ENCODE peak calls at places on chromosomes 16 and 17, in five cellular contexts. Q is upper lobe of right lung, Z is cardiac muscle cell, G is lung, S is H1. H is an unnamed sample. For H3K9me3 and H3K36me3, the result is how much of the 10 kb centered on the place peaks cover.

GRCh38 chr17:41098476-41098875 is 534 bp upstream of the KRTAP4-8 start:
- DNase-seq in Q (no peak), Z (no peak), S (no peak), G (no peak), H (no peak)

GRCh38 chr16:80599466-80599865 is 58.7 kb downstream of the DYNLRB2 start:
- DNase-seq in Z (no peak), S (no peak), Q (no peak), G (no peak), H (no peak)

GRCh38 chr16:3187798-3188674 is at the start of gene OR1F1:
- DNase-seq in G (no peak), Q (no peak), Z (peak), S (no peak), H (no peak)

GRCh38 chr16:80176114-80176513 is 364.7 kb upstream of the DYNLRB2 start:
- DNase-seq in S (no peak), G (no peak), Q (no peak), Z (no peak), H (no peak)

GRCh38 chr17:77697480-77698400 is 260.8 kb upstream of the TNRC6C start:
- DNase-seq in Q (no peak), Z (no peak), G (no peak), S (no peak), H (no peak)

GRCh38 chr17:2401426-2402221 is 764 bp upstream of the MNT start:
- DNase-seq in Q (peak), Z (peak), G (peak), S (peak), H (peak)

GRCh38 chr17:32240745-32241144 is 24.9 kb upstream of the RHBDL3 start:
- DNase-seq in Z (peak), Q (no peak), G (no peak), S (no peak), H (peak)

GRCh38 chr17:6102615-6103014 is 32.4 kb downstream of the WSCD1 start:
- DNase-seq in Z (no peak), Q (no peak), S (no peak), G (no peak), H (no peak)

GRCh38 chr16:2483939-2484897 is 9.3 kb downstream of the TBC1D24 start:
- DNase-seq in Q (no peak), G (no peak), S (no peak), Z (no peak), H (no peak)

GRCh38 chr16:50644730-50645129 is 36.4 kb downstream of the SNX20 start:
- DNase-seq in G (no peak), Q (no peak), S (peak), Z (peak), H (no peak)

GRCh38 chr16:49608801-49609200 is 235.2 kb downstream of the C16orf78 start:
- DNase-seq in Q (no peak), Z (peak), S (no peak), G (no peak), H (no peak)

GRCh38 chr16:79278506-79278905 is 322.0 kb downstream of the MAF start:
- DNase-seq in Q (no peak), Z (no peak), G (no peak), S (no peak), H (no peak)

GRCh38 chr17:3894927-3895343 is 2.1 kb upstream of the CAMKK1 start:
- DNase-seq in Q (no peak), Z (peak), G (peak), S (no peak), H (no peak)

GRCh38 chr16:70696952-70697600 is 11.2 kb upstream of the MTSS2 start:
- DNase-seq in Q (peak), S (no peak), Z (no peak), G (peak), H (no peak)

GRCh38 chr17:46943511-46944393 is 20.8 kb downstream of the GOSR2 start:
- DNase-seq in G (no peak), Q (no peak), Z (peak), S (no peak), H (peak)

GRCh38 chr16:25135239-25135878 is 23.8 kb downstream of the LCMT1 start:
- DNase-seq in G (no peak), Z (peak), S (no peak), Q (no peak), H (no peak)

DNA sequence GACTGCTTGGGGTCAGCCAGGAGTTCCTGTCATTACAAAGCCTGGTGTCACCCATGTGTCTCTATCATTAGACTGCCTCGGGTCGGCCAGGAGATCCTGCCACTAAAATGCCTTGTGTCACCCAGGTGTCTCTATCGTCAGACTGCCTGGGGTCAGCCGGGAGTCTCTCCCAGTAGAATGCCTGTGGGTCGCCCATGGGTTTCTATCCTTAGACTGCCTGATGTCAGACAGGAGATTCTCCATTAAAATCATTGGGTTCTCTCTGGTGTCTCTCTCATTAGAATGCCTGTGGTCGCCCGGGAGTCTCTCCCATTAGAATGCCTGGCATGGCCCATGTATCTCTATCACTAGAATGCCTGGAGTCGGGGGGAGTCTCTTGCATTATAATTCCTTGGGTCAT is 2231.0 kb downstream of the TP53TG3F start:
- DNase-seq in Z (no peak), S (no peak), Q (no peak), G (no peak), H (no peak)
- H3K9me3 ChIP-seq in Z (under half), S (under half), Q (under half), G (under half), H (under half)

DNA sequence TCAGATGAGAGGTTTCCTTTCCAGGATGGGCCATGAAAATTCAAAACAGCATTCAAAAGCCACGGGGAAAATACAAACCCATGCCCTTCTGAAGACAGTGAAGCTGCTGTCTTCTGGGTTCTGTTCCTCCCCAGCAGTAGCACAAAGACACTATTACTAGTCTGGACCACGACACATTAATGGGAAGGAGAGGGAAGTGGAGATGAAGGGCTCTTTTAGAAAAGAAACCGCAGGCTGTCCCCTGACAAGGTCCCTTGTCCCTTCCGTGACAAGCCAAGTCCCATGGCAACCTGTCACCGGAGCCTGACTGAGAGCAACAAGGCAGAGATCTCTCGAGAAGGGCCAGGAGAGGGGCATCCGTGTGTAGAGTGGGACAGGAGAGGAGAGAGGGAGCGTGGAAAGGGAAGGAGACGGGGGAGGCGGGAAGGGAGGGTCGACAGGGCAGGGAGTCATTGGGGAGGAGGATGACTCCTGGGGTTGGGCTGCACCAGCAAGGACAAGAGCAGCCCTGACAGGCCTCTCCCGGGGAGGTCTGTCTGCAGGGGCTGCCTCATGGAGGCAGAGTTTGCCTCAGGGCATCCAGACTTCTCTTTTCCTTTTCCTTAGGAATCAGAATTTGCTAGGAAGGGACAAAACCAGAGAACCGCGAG is 436.2 kb downstream of the SLC39A11 start:
- DNase-seq in S (no peak), Z (no peak), Q (no peak), G (no peak), H (no peak)
- TF ChIP-seq CTCF in S (no peak), Z (no peak), Q (no peak), G (no peak), H (no peak)

GRCh38 chr16:4839942-4840341 is 7.1 kb downstream of the GLYR1 start:
- DNase-seq in Z (no peak), S (no peak), Q (no peak), G (no peak), H (no peak)
- H3K36me3 ChIP-seq in Z (half or more), S (half or more), Q (half or more), G (under half), H (half or more)

GRCh38 chr16:35792516-35793285 is 2333.3 kb downstream of the TP53TG3F start:
- DNase-seq in Z (no peak), S (no peak), G (no peak), Q (peak), H (no peak)

GRCh38 chr16:35788381-35788780 is 2329.0 kb downstream of the TP53TG3F start:
- DNase-seq in Q (no peak), G (no peak), Z (no peak), S (no peak), H (no peak)
- H3K9me3 ChIP-seq in Q (under half), G (under half), Z (under half), S (half or more), H (under half)

GRCh38 chr16:72835041-72835440 is 212.9 kb downstream of the ZFHX3 start:
- DNase-seq in Q (no peak), Z (no peak), G (no peak), S (no peak), H (no peak)

GRCh38 chr16:72837846-72838661 is 209.9 kb downstream of the ZFHX3 start:
- DNase-seq in G (no peak), Q (no peak), S (no peak), Z (no peak), H (no peak)

GRCh38 chr16:72834499-72834898 is 213.4 kb downstream of the ZFHX3 start:
- DNase-seq in Q (no peak), G (no peak), S (no peak), Z (no peak), H (no peak)

GRCh38 chr16:72836985-72837384 is 210.9 kb downstream of the ZFHX3 start:
- DNase-seq in G (no peak), S (no peak), Q (no peak), Z (no peak), H (no peak)

DNA sequence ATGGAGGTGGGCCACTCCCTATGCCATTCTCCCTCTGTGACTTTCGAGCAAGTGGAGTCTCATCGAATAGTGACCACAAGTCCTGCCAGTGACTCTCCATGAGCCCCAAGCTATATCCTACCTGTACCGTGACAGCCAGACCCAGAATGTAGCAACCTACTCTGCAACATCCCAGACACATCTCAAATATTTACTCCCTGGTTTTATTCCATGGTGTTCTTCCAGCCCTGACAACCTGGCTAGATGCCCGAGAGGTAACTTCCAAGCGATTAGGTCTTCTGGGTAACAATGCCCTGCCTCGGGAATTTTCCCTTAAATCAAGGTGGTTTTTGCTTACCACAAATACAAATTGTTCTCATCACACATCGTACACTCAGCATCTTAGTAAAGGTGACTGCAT is 211.7 kb downstream of the ZFHX3 start:
- DNase-seq in Q (no peak), S (no peak), Z (no peak), G (no peak), H (no peak)
- TF ChIP-seq CTCF in Q (no peak), S (no peak), Z (no peak), G (no peak), H (no peak)

GRCh38 chr17:42306385-42306667 is 18.0 kb downstream of the STAT5A start:
- DNase-seq in G (no peak), S (no peak), Z (no peak), Q (no peak), H (no peak)
- H3K36me3 ChIP-seq in G (under half), S (under half), Z (under half), Q (half or more), H (under half)

GRCh38 chr16:31842864-31843263 is 30.7 kb upstream of the ZNF267 start:
- DNase-seq in S (no peak), Q (no peak), G (no peak), Z (no peak), H (no peak)
- H3K9me3 ChIP-seq in S (under half), Q (under half), G (under half), Z (under half), H (under half)

GRCh38 chr16:19659554-19659953 is 58.5 kb downstream of the KNOP1 start:
- DNase-seq in Z (peak), S (no peak), G (no peak), Q (no peak), H (no peak)

GRCh38 chr16:19664166-19664565 is 53.9 kb downstream of the KNOP1 start:
- DNase-seq in S (no peak), G (no peak), Q (no peak), Z (no peak), H (no peak)

GRCh38 chr16:19657831-19658230 is 60.2 kb downstream of the KNOP1 start:
- DNase-seq in Z (no peak), G (no peak), S (no peak), Q (no peak), H (no peak)

GRCh38 chr16:19662351-19662750 is 55.7 kb downstream of the KNOP1 start:
- DNase-seq in Q (no peak), S (peak), Z (no peak), G (no peak), H (no peak)

DNA sequence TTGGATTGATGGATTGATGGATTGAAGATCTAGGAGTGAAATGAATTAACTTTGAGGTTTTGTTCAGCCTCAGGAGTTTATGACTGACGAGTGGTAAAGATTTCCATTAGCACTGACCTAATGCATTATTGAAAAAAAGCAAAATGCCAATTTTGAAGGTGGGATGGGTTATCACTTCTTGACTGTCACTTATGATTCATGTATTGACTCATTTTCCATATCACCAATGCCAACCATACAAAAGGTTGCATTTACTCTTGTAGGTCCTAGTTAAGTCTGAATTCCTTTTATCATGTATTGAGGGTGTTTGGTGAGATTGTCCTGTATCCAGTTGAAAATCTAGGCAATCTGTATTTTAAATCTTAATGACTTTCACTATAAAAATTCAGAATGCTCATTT is 57.6 kb downstream of the KNOP1 start:
- DNase-seq in G (no peak), S (no peak), Q (no peak), Z (no peak), H (no peak)
- TF ChIP-seq CTCF in G (no peak), S (no peak), Q (no peak), Z (no peak), H (no peak)

DNA sequence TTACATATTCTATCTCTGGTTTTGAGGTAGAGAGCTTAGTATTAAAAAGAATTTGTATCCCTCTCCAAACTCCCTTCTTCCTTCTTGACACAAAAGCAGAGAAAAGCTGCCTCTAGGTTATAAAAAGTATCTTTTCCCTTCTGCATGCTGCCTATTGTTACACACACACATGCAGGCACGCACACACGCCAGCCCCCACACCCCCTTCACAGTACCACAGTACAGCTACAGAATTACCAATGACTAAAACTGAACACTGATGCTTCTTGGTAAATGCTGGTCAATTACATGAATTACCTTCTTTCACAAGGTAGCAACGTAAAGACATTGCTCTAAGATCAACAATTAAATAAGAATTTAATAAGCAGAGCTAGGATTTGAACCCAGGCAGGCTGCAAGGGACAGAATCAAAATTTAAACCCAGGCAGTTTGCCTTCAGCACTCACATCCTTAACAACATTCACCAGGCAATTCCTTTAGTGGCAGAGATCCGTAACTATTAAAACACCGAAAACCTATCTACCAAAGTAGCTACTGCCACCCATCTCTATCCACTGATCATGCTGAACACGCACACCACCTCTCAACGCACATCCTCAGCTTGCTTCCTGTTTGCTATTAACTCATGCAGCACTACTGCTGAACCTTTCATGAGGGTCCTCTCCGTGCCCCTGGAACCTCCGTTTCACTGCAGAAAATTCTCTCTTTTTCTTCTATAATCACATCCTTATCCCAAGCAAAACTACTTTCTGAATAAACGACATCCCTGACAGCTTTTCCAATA is 37.8 kb downstream of the YWHAE start:
- DNase-seq in S (no peak), Z (no peak), Q (no peak), G (no peak), H (no peak)
- H3K36me3 ChIP-seq in S (under half), Z (under half), Q (half or more), G (under half), H (under half)